ENCODE peak calls at places on chromosomes 2 and 18, in six cellular contexts. K is COR-L47; Q is SW480; H is AG10803; A is activated CD4-positive, alpha-beta T cell treated with anti-CD3 and anti-CD28 coated beads, Interleukin-2, amount 10 ng/mL, durations not matched to agents 7 days and 5 days; V is EL. E is an unnamed sample.

GRCh38 chr2:239896075-239896474 is 129.1 kb downstream of the NDUFA10 start:
- DNase-seq in H (no peak), A (no peak), K (no peak), Q (no peak), V (no peak), E (no peak)

GRCh38 chr2:42147641-42148274 is 21.4 kb upstream of the EML4 start:
- DNase-seq in A (no peak), H (peak; percentile 89), Q (no peak), K (no peak), V (peak; percentile 67), E (no peak)

GRCh38 chr2:139142252-139142651 is 362.1 kb upstream of the NXPH2 start:
- DNase-seq in Q (peak; percentile 2), A (no peak), V (no peak), K (no peak), H (no peak), E (no peak)

GRCh38 chr2:157784169-157784822 is 91.8 kb downstream of the ACVR1 start:
- DNase-seq in K (peak; percentile 42), V (peak; percentile 43), A (peak; percentile 20), H (no peak), Q (peak; percentile 71), E (peak; percentile 17)

GRCh38 chr2:190180313-190181065 is 118.0 kb upstream of the MSTN start:
- DNase-seq in V (peak; percentile 48), H (peak; percentile 25), A (peak; percentile 6), K (peak; percentile 19), Q (peak; percentile 69), E (peak; percentile 76)

GRCh38 chr2:73291093-73291460 is 2.3 kb downstream of the EGR4 start:
- DNase-seq in H (peak; percentile 21), Q (no peak), A (peak; percentile 67), K (no peak), V (peak; percentile 41), E (peak; percentile 83)

GRCh38 chr2:150627526-150627925 is 140.1 kb upstream of the RND3 start:
- DNase-seq in V (no peak), H (no peak), A (no peak), Q (no peak), K (no peak), E (no peak)

GRCh38 chr2:27442282-27442980 is at the start of gene KRTCAP3:
- DNase-seq in V (no peak), Q (no peak), A (peak; percentile 45), K (peak; percentile 81), H (no peak), E (no peak)

GRCh38 chr2:8575011-8575750 is 106.7 kb upstream of the ID2 start:
- DNase-seq in K (no peak), H (peak; percentile 27), A (peak; percentile 55), Q (no peak), V (no peak), E (no peak)

GRCh38 chr18:43193336-43193735 is 77.9 kb upstream of the RIT2 start:
- DNase-seq in A (no peak), H (no peak), V (no peak), K (no peak), Q (no peak), E (no peak)

GRCh38 chr2:144261336-144261735 is 258.6 kb downstream of the ZEB2 start:
- DNase-seq in K (no peak), V (no peak), A (no peak), H (no peak), Q (no peak), E (no peak)

GRCh38 chr18:69843047-69843446 is 104.6 kb downstream of the CD226 start:
- DNase-seq in A (no peak), K (no peak), Q (no peak), H (no peak), V (no peak), E (no peak)

GRCh38 chr18:28079883-28080282 is 97.0 kb downstream of the CDH2 start:
- DNase-seq in K (no peak), A (no peak), Q (no peak), V (no peak), H (no peak), E (no peak)

GRCh38 chr2:211611061-211611518 is 927.5 kb downstream of the ERBB4 start:
- DNase-seq in Q (peak; percentile 33), A (peak; percentile 12), H (no peak), K (no peak), V (peak; percentile 2), E (peak; percentile 2)

GRCh38 chr2:56376699-56377665 is 193.2 kb downstream of the CCDC85A start:
- DNase-seq in H (peak; percentile 72), V (peak; percentile 69), K (no peak), Q (no peak), A (no peak), E (no peak)

GRCh38 chr18:21490745-21491144 is 109.8 kb downstream of the ESCO1 start:
- DNase-seq in H (no peak), K (no peak), A (no peak), V (peak; percentile 10), Q (no peak), E (no peak)

GRCh38 chr18:32803571-32803970 is 30.7 kb upstream of the KLHL14 start:
- DNase-seq in K (no peak), A (no peak), V (no peak), H (no peak), Q (no peak), E (no peak)

GRCh38 chr2:64854773-64855237 is 134.4 kb upstream of the SLC1A4 start:
- DNase-seq in H (peak; percentile 55), A (no peak), Q (no peak), K (no peak), V (peak; percentile 46), E (peak; percentile 47)

GRCh38 chr2:30165617-30166016 is 18.8 kb downstream of the YPEL5 start:
- DNase-seq in H (no peak), A (no peak), V (no peak), K (no peak), Q (no peak), E (no peak)

GRCh38 chr18:7671105-7671504 is 104.0 kb downstream of the PTPRM start:
- DNase-seq in Q (no peak), K (no peak), H (no peak), A (no peak), V (no peak), E (no peak)

GRCh38 chr2:163467206-163467605 is 268.6 kb downstream of the FIGN start:
- DNase-seq in Q (no peak), V (no peak), A (no peak), K (peak; percentile 56), H (peak; percentile 3), E (no peak)

GRCh38 chr2:10188729-10189305 is 66.3 kb downstream of the RRM2 start:
- DNase-seq in A (no peak), H (no peak), V (no peak), K (no peak), Q (no peak), E (no peak)

GRCh38 chr2:238510911-238511613 is 84.3 kb downstream of the ASB1 start:
- DNase-seq in H (no peak), V (no peak), K (no peak), Q (no peak), A (no peak), E (no peak)

GRCh38 chr18:63367241-63367953 is 391 bp upstream of the KDSR start:
- DNase-seq in Q (peak; percentile 92), H (peak; percentile 99), A (peak; percentile 84), V (peak; percentile 99), K (peak; percentile 100), E (peak; percentile 97)

GRCh38 chr2:40412456-40412855 is 39.4 kb downstream of the SLC8A1 start:
- DNase-seq in K (no peak), H (no peak), Q (peak; percentile 93), A (no peak), V (peak; percentile 70), E (no peak)

GRCh38 chr2:168907940-168908662 is 7.0 kb downstream of the G6PC2 start:
- DNase-seq in A (no peak), K (no peak), Q (no peak), V (no peak), H (no peak), E (no peak)

GRCh38 chr18:48800877-48801727 is 149.7 kb downstream of the SMAD7 start:
- DNase-seq in H (no peak), V (peak; percentile 41), Q (no peak), K (no peak), A (no peak), E (peak; percentile 69)

GRCh38 chr2:30361751-30362394 is 85.2 kb upstream of the LCLAT1 start:
- DNase-seq in Q (peak; percentile 33), K (no peak), H (no peak), A (no peak), V (no peak), E (no peak)

GRCh38 chr2:19982268-19982667 is 7.6 kb downstream of the WDR35 start:
- DNase-seq in A (no peak), V (peak; percentile 26), K (no peak), H (no peak), Q (no peak), E (no peak)

GRCh38 chr2:209636066-209636465 is 135.6 kb upstream of the UNC80 start:
- DNase-seq in V (no peak), Q (no peak), A (no peak), K (no peak), H (no peak), E (no peak)

GRCh38 chr2:25700221-25700660 is 26.9 kb upstream of the DTNB start:
- DNase-seq in Q (peak; percentile 85), H (peak; percentile 42), A (peak; percentile 41), V (peak; percentile 65), K (peak; percentile 45), E (peak; percentile 50)